ENCODE peak calls at places on chromosomes 6 and 20, in four cellular contexts. X, Y, I and L are unnamed samples. For H3K4me1 and H3K36me3, the result is how much of the 10 kb centered on the place peaks cover.

GRCh38 chr6:148525453-148525852 is 182.8 kb downstream of the SASH1 start:
- DNase-seq in X (peak), I (no peak), Y (no peak), L (no peak)

GRCh38 chr6:163723759-163724158 is 309.2 kb downstream of the QKI start:
- DNase-seq in I (no peak), Y (no peak), X (no peak), L (no peak)

GRCh38 chr20:30281584-30282197 is 975.8 kb upstream of the DEFB115 start:
- DNase-seq in I (peak), Y (no peak), X (no peak), L (no peak)

GRCh38 chr6:72975346-72975745 is 249.9 kb downstream of the KHDC1L start:
- DNase-seq in X (peak), I (no peak), Y (no peak), L (no peak)

GRCh38 chr6:25962368-25963127 is at the start of gene TRIM38:
- DNase-seq in Y (no peak), X (peak), I (no peak), L (no peak)

GRCh38 chr6:109351231-109352132 is 30.8 kb downstream of the CD164 start:
- DNase-seq in I (no peak), Y (no peak), X (no peak), L (no peak)

GRCh38 chr6:155188707-155189496 is 74.9 kb upstream of the CLDN20 start:
- DNase-seq in I (no peak), X (peak), Y (no peak), L (no peak)

GRCh38 chr20:35600176-35600995 is 15.2 kb upstream of the SPAG4 start:
- DNase-seq in I (peak), Y (no peak), X (no peak), L (no peak)

GRCh38 chr20:2507875-2508630 is 662 bp downstream of the ZNF343 start:
- DNase-seq in X (peak), I (no peak), Y (no peak), L (peak)

GRCh38 chr6:99026135-99026534 is 78.4 kb upstream of the FBXL4 start:
- DNase-seq in Y (no peak), X (no peak), I (no peak), L (no peak)

GRCh38 chr6:118770112-118770788 is 118.9 kb upstream of the CEP85L start:
- DNase-seq in Y (no peak), X (peak), I (no peak), L (peak)

GRCh38 chr6:146154197-146154596 is 125.3 kb downstream of the GRM1 start:
- DNase-seq in Y (no peak), X (no peak), I (no peak), L (no peak)

GRCh38 chr6:62614442-62614841 is 328.4 kb upstream of the KHDRBS2 start:
- DNase-seq in Y (no peak), I (no peak), X (no peak), L (no peak)

GRCh38 chr20:19056909-19057308 is 155.5 kb upstream of the SLC24A3 start:
- DNase-seq in I (no peak), Y (no peak), X (no peak), L (peak)

GRCh38 chr20:52972965-52973819 is 1.0 kb downstream of the TSHZ2 start:
- DNase-seq in X (no peak), Y (no peak), I (peak), L (peak)

GRCh38 chr6:2264932-2265331 is 19.5 kb upstream of the GMDS start:
- DNase-seq in X (peak), Y (no peak), I (no peak), L (no peak)

GRCh38 chr6:47633141-47633540 is 65.2 kb upstream of the ADGRF4 start:
- DNase-seq in X (peak), Y (no peak), I (no peak), L (no peak)

GRCh38 chr6:112298021-112298745 is 43.8 kb upstream of the LAMA4 start:
- DNase-seq in I (no peak), Y (no peak), X (peak), L (no peak)

GRCh38 chr6:44453146-44453545 is 65.6 kb downstream of the CDC5L start:
- DNase-seq in X (peak), I (no peak), Y (no peak), L (no peak)

GRCh38 chr6:157688960-157689599 is 134.0 kb upstream of the SNX9 start:
- DNase-seq in Y (no peak), I (no peak), X (peak), L (no peak)

GRCh38 chr20:36971103-36971502 is 19.6 kb upstream of the SAMHD1 start:
- DNase-seq in I (no peak), Y (no peak), X (no peak), L (no peak)

GRCh38 chr6:3711776-3712175 is 39.7 kb downstream of the PXDC1 start:
- DNase-seq in I (no peak), Y (no peak), X (no peak), L (no peak)

GRCh38 chr20:59495894-59496510 is 108.3 kb upstream of the PHACTR3 start:
- DNase-seq in Y (peak), X (peak), I (peak), L (peak)

GRCh38 chr6:41767112-41767946 is 12.4 kb downstream of the FRS3 start:
- DNase-seq in X (peak), Y (no peak), I (no peak), L (peak)

GRCh38 chr6:144749263-144749662 is 464.1 kb downstream of the UTRN start:
- DNase-seq in I (no peak), Y (no peak), X (no peak), L (no peak)

GRCh38 chr6:13307508-13307995 is 20.8 kb downstream of the TBC1D7 start:
- DNase-seq in X (no peak), Y (no peak), I (no peak), L (no peak)

GRCh38 chr20:56934888-56935287 is 305.8 kb downstream of the TFAP2C start:
- DNase-seq in I (no peak), X (no peak), Y (no peak), L (no peak)

GRCh38 chr6:30396833-30397479 is 52.0 kb downstream of the RPP21 start:
- DNase-seq in Y (peak), I (peak), X (peak), L (peak)

GRCh38 chr6:70310063-70310694 is 7.3 kb upstream of the COL9A1 start:
- DNase-seq in I (no peak), Y (no peak), X (peak), L (peak)

GRCh38 chr20:44959082-44959895 is 908 bp downstream of the TOMM34 start:
- DNase-seq in X (peak), I (no peak), Y (no peak), L (no peak)

GRCh38 chr6:21104288-21104687 is 489.3 kb upstream of the SOX4 start:
- DNase-seq in Y (no peak), I (no peak), X (no peak), L (no peak)

GRCh38 chr6:77450924-77451323 is 12.4 kb downstream of the HTR1B start:
- DNase-seq in X (no peak), Y (no peak), I (no peak), L (no peak)
- H3K4me1 ChIP-seq in X (under half), Y (under half), I (under half), L (under half)

DNA sequence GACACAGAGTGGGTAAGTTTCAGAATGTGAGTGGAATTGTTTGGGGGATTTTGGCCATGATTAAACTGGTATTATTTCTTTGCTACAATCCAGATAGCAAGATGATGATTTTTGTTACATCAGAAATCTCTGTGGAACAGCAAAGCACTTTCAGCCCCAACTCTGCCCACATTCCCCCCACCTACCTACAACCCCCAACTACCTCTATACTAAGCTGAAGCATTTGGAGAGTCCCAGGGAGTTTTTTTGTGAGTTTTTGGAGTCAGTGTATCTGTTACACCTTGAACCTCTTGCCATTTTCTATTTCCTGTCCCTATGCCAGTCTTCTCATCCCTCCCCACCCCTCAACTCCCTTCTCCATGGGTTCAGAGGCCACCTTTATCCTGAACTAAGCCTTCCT is 24.8 kb downstream of the POFUT1 start:
- DNase-seq in Y (no peak), I (no peak), X (no peak), L (no peak)
- H3K36me3 ChIP-seq in Y (half or more), I (under half), X (half or more), L (half or more)

GRCh38 chr6:108207013-108207412 is 41.2 kb downstream of the NR2E1 start:
- DNase-seq in Y (no peak), I (no peak), X (no peak), L (no peak)

GRCh38 chr6:108200631-108201030 is 34.8 kb downstream of the NR2E1 start:
- DNase-seq in I (no peak), X (peak), Y (no peak), L (no peak)

GRCh38 chr6:108200186-108200585 is 34.4 kb downstream of the NR2E1 start:
- DNase-seq in I (no peak), Y (no peak), X (no peak), L (no peak)

GRCh38 chr6:108198761-108199498 is 33.1 kb downstream of the NR2E1 start:
- DNase-seq in Y (no peak), I (peak), X (no peak), L (no peak)

DNA sequence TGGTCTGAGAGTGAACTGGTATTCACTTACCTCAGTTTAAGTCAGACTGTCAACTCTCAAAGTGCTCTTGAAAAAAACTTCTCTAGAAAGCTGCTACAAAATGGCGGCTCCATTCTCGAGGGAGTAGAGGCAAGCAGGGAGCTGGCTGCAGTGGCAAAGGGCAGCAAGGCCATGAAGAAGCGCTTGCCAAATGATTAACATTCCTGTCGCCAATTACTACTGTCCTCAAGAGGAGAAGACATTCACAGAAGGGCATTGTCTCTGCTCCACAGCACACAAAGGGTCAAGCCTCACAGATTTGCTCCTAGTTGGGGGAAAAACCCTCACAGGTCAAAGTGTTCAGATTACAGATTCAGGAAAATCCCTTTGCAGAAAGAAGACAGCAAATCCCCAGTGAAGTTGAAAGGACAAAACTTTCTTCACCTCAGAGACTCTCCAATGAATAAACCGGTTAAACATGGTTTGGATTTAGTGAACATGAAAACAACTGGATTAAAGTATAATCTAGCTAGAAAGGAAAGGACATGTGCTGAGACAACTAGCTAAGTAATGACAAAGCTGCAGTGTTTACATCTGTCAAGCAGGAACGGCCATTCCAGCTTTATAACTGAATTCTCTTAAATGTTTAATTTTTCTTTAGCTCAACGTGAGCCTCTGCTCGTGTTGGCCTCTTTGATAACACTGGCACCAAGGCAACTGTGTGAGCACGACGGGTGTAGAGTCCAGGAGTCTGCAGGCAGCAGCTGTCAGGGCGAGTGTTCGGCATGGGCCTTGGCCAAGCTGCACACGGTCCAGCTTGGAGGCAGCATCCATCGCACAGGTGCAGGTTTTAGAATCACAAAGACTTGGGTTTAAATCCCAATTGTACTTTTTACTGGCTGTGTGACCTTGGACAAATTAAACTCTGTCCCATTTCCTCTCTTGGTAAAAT is 37.6 kb downstream of the NR2E1 start:
- DNase-seq in X (no peak), Y (no peak), I (no peak), L (no peak)
- H3K4me3 ChIP-seq in X (no peak), Y (no peak), I (no peak), L (no peak)

DNA sequence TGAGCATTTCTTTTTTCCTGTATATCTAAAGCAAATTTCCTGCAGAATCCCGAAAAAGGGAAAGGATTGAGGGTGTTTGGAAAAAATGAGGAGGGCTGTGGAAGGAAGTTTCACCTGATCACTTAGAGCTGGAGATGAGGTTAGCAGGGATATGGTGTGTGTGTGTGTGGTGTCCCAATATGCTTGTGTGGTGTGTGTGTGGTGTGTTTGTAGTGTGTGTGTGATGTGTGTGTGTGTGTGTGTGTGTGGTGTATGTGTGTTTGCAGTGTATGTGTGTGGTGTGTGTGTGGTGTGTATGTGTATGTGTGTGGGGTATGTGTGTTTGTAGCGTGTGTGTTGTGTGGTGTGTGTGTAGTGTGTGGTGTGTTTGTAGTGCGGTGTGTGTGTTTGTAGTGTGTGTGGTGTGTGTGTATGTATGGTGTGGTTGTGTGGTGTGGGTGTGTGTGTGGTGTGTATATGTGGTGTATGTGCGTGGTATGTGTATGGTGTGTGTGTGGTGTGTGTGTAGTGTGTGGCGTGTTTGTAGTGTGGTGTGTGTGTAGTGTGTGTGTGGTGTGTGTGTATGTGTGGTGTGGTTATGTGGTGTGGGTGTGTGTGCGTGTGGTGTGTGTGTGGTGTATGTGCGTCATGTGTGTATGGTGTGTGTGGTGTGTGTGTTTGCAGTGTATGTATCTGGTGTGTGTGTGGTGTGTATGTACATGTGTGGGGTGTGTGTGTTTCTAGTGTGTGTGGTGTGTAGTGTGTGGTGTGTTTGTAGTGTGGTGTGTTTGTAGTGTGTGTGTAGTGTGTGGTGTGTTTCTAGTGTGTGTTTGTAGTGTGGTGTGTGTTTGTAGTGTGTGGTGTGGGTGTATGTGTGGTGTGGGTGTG is 67.6 kb downstream of the GCNT2 start:
- DNase-seq in Y (no peak), X (no peak), I (no peak), L (no peak)
- H3K4me1 ChIP-seq in Y (under half), X (under half), I (under half), L (under half)

GRCh38 chr20:63699466-63700198 is 3.2 kb downstream of the TNFRSF6B start:
- DNase-seq in I (peak), Y (peak), X (no peak), L (peak)
- H3K36me3 ChIP-seq in I (under half), Y (under half), X (under half), L (under half)

GRCh38 chr6:6002005-6002808 is 4.5 kb downstream of the NRN1 start:
- DNase-seq in Y (no peak), X (no peak), I (peak), L (no peak)

GRCh38 chr6:6001443-6001842 is 5.3 kb downstream of the NRN1 start:
- DNase-seq in I (no peak), X (no peak), Y (no peak), L (no peak)

GRCh38 chr6:6002809-6003333 is 3.9 kb downstream of the NRN1 start:
- DNase-seq in I (no peak), X (no peak), Y (no peak), L (no peak)

GRCh38 chr6:6004147-6004995 is 2.4 kb downstream of the NRN1 start:
- DNase-seq in X (no peak), I (peak), Y (no peak), L (no peak)

DNA sequence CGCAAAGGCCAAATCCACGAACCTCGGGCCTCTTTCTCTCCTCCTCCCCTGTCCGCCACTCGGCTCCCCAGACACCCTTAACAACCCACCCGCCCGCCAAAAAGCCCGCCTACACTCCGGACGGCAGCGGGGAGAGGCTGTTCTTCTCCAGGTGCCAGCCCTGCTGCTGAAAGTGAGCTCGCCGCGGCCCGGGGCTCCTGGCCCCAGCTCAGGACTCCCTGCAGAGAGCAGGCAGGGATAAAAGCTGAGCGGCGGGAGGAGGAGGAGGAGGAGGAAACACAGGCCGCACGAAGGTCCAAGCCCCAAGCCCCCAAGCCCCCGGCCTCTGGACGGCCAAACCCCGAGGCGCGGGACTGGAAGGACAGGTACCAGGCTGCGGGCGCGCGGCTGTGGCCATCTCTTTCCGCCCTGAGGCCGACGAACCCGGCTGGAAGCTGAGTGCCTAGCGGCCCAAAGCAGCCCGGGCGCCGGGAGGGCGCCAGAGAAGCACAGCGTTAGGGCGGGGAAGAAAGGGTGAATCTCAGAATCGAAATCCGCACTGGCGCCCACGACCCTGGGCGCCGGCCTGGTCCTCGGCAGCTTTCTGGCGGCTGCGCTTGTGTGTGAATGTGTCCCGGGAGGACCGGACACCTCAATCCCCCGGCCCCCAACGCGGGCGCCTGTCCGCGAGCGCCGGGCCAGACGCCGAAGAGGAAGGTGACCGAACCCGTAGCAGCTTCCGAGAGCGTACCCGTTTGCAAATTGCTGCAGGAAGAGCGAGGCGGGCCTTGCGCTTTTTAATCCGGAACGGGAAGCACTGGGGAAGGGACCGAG is 3.2 kb downstream of the NRN1 start:
- DNase-seq in I (peak), X (no peak), Y (no peak), L (no peak)
- H3K4me3 ChIP-seq in I (peak), X (no peak), Y (peak), L (peak)

GRCh38 chr6:36128073-36128472 is 2.2 kb upstream of the MAPK13 start:
- DNase-seq in I (no peak), Y (no peak), X (no peak), L (no peak)
- H3K4me1 ChIP-seq in I (half or more), Y (under half), X (under half), L (under half)

DNA sequence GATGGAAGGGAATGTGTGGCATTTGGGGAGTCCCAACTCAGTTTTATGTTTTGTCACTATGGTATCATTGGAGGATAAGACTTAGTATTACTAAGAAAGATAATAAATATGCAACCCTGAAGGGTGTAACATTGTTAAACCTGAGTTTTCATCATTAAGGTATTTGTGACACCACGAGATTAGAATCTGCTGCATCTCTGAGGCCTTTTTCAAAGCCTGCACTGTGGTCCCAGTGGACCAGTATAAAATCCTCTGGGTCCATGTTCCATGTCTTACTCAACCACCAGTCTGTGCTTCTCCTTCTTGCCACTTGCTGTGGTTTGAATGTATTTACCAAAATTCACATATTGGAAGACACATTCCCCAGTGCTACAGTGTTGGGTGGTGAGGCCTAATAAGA is 130.6 kb downstream of the TBX18 start:
- DNase-seq in I (no peak), X (no peak), Y (no peak), L (no peak)
- H3K36me3 ChIP-seq in I (under half), X (under half), Y (under half), L (under half)